ENCODE peak calls at places on chromosomes 5 and 9, in eight cellular contexts. E is NCI-H1105, O is EH, I is astrocyte of the hippocampus, C is lung microvascular endothelial cell, T is COR-L47, Q is MCF 10A, D is KBM-7. J is an unnamed sample.

GRCh38 chr9:117466111-117466510 is 51.3 kb upstream of the ASTN2 start:
- DNase-seq in E (no peak), O (no peak), I (no peak), C (no peak), T (no peak), Q (no peak), D (no peak), J (no peak)

GRCh38 chr5:80149161-80149609 is 106.7 kb downstream of the SERINC5 start:
- DNase-seq in E (peak; percentile 4), O (no peak), I (peak; percentile 24), C (peak; percentile 69), T (peak; percentile 86), Q (no peak), D (no peak), J (no peak)

GRCh38 chr5:82274343-82275266 is 3.5 kb downstream of the RPS23 start:
- DNase-seq in E (no peak), O (no peak), I (no peak), C (no peak), T (no peak), Q (peak; percentile 23), D (peak; percentile 41), J (no peak)

GRCh38 chr5:989961-990530 is 18.6 kb upstream of the NKD2 start:
- DNase-seq in E (no peak), O (no peak), I (no peak), C (no peak), T (no peak), Q (no peak), D (peak; percentile 39), J (no peak)

GRCh38 chr5:68053202-68053601 is 162.4 kb upstream of the PIK3R1 start:
- DNase-seq in E (no peak), O (peak; percentile 36), I (no peak), C (no peak), T (no peak), Q (no peak), D (no peak), J (peak; percentile 44)

GRCh38 chr5:73894860-73895259 is 268.9 kb downstream of the ARHGEF28 start:
- DNase-seq in E (no peak), O (no peak), I (no peak), C (no peak), T (no peak), Q (no peak), D (no peak), J (no peak)

GRCh38 chr9:91178281-91179236 is 183.2 kb downstream of the AUH start:
- DNase-seq in E (no peak), O (no peak), I (no peak), C (no peak), T (no peak), Q (no peak), D (no peak), J (no peak)

GRCh38 chr5:98927242-98927987 is 1.4 kb downstream of the CHD1 start:
- DNase-seq in E (no peak), O (peak; percentile 69), I (peak; percentile 79), C (peak; percentile 49), T (peak; percentile 6), Q (peak; percentile 66), D (peak; percentile 67), J (peak; percentile 66)

GRCh38 chr5:27290166-27290565 is 251.8 kb upstream of the CDH9 start:
- DNase-seq in E (no peak), O (peak; percentile 0), I (no peak), C (no peak), T (no peak), Q (no peak), D (no peak), J (no peak)

GRCh38 chr9:3508531-3509374 is 17.0 kb downstream of the RFX3 start:
- DNase-seq in E (peak; percentile 76), O (peak; percentile 18), I (peak; percentile 58), C (peak; percentile 31), T (peak; percentile 66), Q (peak; percentile 70), D (peak; percentile 51), J (peak; percentile 45)

GRCh38 chr5:5512496-5512895 is 90.0 kb downstream of the ICE1 start:
- DNase-seq in E (no peak), O (no peak), I (no peak), C (no peak), T (no peak), Q (no peak), D (no peak), J (no peak)

GRCh38 chr5:78473747-78474146 is 113.3 kb downstream of the SCAMP1 start:
- DNase-seq in E (no peak), O (no peak), I (no peak), C (no peak), T (no peak), Q (no peak), D (no peak), J (no peak)

GRCh38 chr5:5420251-5420650 is 2.2 kb upstream of the ICE1 start:
- DNase-seq in E (no peak), O (no peak), I (no peak), C (no peak), T (no peak), Q (no peak), D (no peak), J (no peak)

GRCh38 chr5:57174850-57175525 is 1.1 kb downstream of the GPBP1 start:
- DNase-seq in E (no peak), O (no peak), I (peak; percentile 8), C (no peak), T (no peak), Q (peak; percentile 42), D (no peak), J (peak; percentile 31)

GRCh38 chr9:13721481-13722235 is 442.2 kb upstream of the MPDZ start:
- DNase-seq in E (no peak), O (no peak), I (peak; percentile 20), C (no peak), T (no peak), Q (no peak), D (no peak), J (peak; percentile 48)

GRCh38 chr9:92180669-92181181 is 65.5 kb upstream of the SPTLC1 start:
- DNase-seq in E (no peak), O (peak; percentile 94), I (peak; percentile 59), C (no peak), T (peak; percentile 53), Q (peak; percentile 56), D (peak; percentile 54), J (peak; percentile 80)

GRCh38 chr9:124077915-124078572 is 66.5 kb downstream of the LHX2 start:
- DNase-seq in E (no peak), O (peak; percentile 60), I (peak; percentile 83), C (peak; percentile 46), T (no peak), Q (peak; percentile 31), D (no peak), J (peak; percentile 89)

J was measured in M059J.